ENCODE peak calls at places on chromosomes 13 and 19, in eight cellular contexts. L is iris pigment epithelial cell; E is NCI-H446; V is CD4-positive, alpha-beta T cell; B is skeletal muscle cell; U is activated T-cell treated with anti-CD3 and anti-CD28 coated beads for 4 hours; R is A549; M is NCI-H774. O is an unnamed sample.

GRCh38 chr13:113734099-113734825 is 24.8 kb upstream of the TMEM255B start:
- DNase-seq in U (no peak), R (no peak), B (no peak), L (no peak), E (no peak), V (no peak), M (no peak), O (no peak)

GRCh38 chr19:17511724-17512573 is 500 bp downstream of the PGLS start:
- DNase-seq in E (no peak), B (peak), U (peak), R (peak), M (peak), V (peak), L (peak), O (peak)

GRCh38 chr13:28568286-28568685 is 73.4 kb upstream of the FLT1 start:
- DNase-seq in U (no peak), R (no peak), V (no peak), B (no peak), M (peak), L (peak), E (no peak), O (no peak)

GRCh38 chr13:113122571-113123225 is at the start of gene F10:
- DNase-seq in U (no peak), E (no peak), M (no peak), R (peak), L (peak), B (peak), V (no peak), O (no peak)

GRCh38 chr19:11088508-11089253 is 582 bp upstream of the LDLR start:
- DNase-seq in L (no peak), R (no peak), U (no peak), E (no peak), M (no peak), B (no peak), V (no peak), O (no peak)

GRCh38 chr19:1066251-1066747 is 668 bp upstream of the ARHGAP45 start:
- DNase-seq in R (no peak), M (no peak), V (no peak), L (no peak), E (no peak), B (no peak), U (no peak), O (no peak)

GRCh38 chr13:30577381-30577780 is 40.3 kb upstream of the USPL1 start:
- DNase-seq in B (peak), L (peak), V (peak), E (no peak), M (no peak), R (peak), U (no peak), O (no peak)

GRCh38 chr13:101751488-101751887 is 299.0 kb downstream of the ITGBL1 start:
- DNase-seq in M (no peak), L (peak), B (peak), V (no peak), E (peak), R (peak), U (no peak), O (no peak)

GRCh38 chr13:95124959-95125358 is 176.3 kb downstream of the ABCC4 start:
- DNase-seq in E (no peak), R (no peak), U (no peak), V (no peak), L (no peak), M (no peak), B (no peak), O (no peak)

GRCh38 chr13:58598241-58598640 is 966.7 kb downstream of the PCDH17 start:
- DNase-seq in V (no peak), E (no peak), U (no peak), R (no peak), B (no peak), M (no peak), L (no peak), O (no peak)

GRCh38 chr13:63516124-63516523 is 2100.5 kb upstream of the PCDH20 start:
- DNase-seq in E (no peak), R (no peak), U (no peak), L (peak), B (no peak), V (no peak), M (no peak), O (no peak)

GRCh38 chr19:2042485-2043268 is 8.4 kb downstream of the MKNK2 start:
- DNase-seq in R (no peak), E (no peak), U (no peak), V (no peak), B (no peak), L (no peak), M (no peak), O (no peak)

GRCh38 chr19:29966594-29967249 is 24.7 kb downstream of the URI1 start:
- DNase-seq in E (no peak), R (peak), U (no peak), M (no peak), B (no peak), L (peak), V (no peak), O (no peak)

GRCh38 chr19:39270091-39270871 is 2.1 kb downstream of the IFNL2 start:
- DNase-seq in R (peak), M (no peak), L (peak), B (no peak), E (no peak), U (no peak), V (no peak), O (no peak)

O was measured in HS-27A.